ENCODE peak calls at places on chromosomes 11 and 22, in eight cellular contexts. One of them, this sample, is unnamed. For H3K4me1 and H3K9me3, the result is how much of the 10 kb centered on the place peaks cover.

GRCh38 chr22:41517172-41518047 is 26.9 kb downstream of the POLR3H start:
- DNase-seq in heart right ventricle: peak
- DNase-seq in PC-3: peak
- DNase-seq in breast epithelium: peak
- DNase-seq in right lobe of liver: no peak
- DNase-seq in psoas muscle: peak
- DNase-seq in SJSA1: peak
- DNase-seq in testis: peak
- DNase-seq in this sample: no peak

GRCh38 chr11:5610446-5610845 is 14.0 kb downstream of the TRIM6 start:
- DNase-seq in testis: no peak
- DNase-seq in SJSA1: no peak
- DNase-seq in PC-3: no peak
- DNase-seq in psoas muscle: no peak
- DNase-seq in heart right ventricle: no peak
- DNase-seq in right lobe of liver: no peak
- DNase-seq in breast epithelium: no peak
- DNase-seq in this sample: no peak

GRCh38 chr22:49232319-49233067 is 595.2 kb downstream of the BRD1 start:
- DNase-seq in testis: peak
- DNase-seq in PC-3: no peak
- DNase-seq in SJSA1: no peak
- DNase-seq in right lobe of liver: peak
- DNase-seq in breast epithelium: peak
- DNase-seq in heart right ventricle: no peak
- DNase-seq in psoas muscle: no peak
- DNase-seq in this sample: no peak

GRCh38 chr22:50403701-50404101 is 60.6 kb downstream of the PPP6R2 start:
- DNase-seq in psoas muscle: peak
- DNase-seq in right lobe of liver: peak
- DNase-seq in testis: peak
- DNase-seq in breast epithelium: no peak
- DNase-seq in PC-3: no peak
- DNase-seq in SJSA1: no peak
- DNase-seq in heart right ventricle: peak
- DNase-seq in this sample: no peak

GRCh38 chr22:48483764-48484528 is 1343.7 kb downstream of the BRD1 start:
- DNase-seq in PC-3: no peak
- DNase-seq in SJSA1: no peak
- DNase-seq in breast epithelium: peak
- DNase-seq in right lobe of liver: peak
- DNase-seq in psoas muscle: no peak
- DNase-seq in heart right ventricle: no peak
- DNase-seq in testis: peak
- DNase-seq in this sample: no peak

GRCh38 chr22:44217346-44217745 is 36.6 kb downstream of the PARVG start:
- DNase-seq in PC-3: no peak
- DNase-seq in heart right ventricle: no peak
- DNase-seq in testis: no peak
- DNase-seq in breast epithelium: no peak
- DNase-seq in right lobe of liver: no peak
- DNase-seq in SJSA1: no peak
- DNase-seq in psoas muscle: no peak
- DNase-seq in this sample: no peak

GRCh38 chr11:78192911-78193341 is 4.2 kb downstream of the USP35 start:
- DNase-seq in heart right ventricle: no peak
- DNase-seq in breast epithelium: peak
- DNase-seq in psoas muscle: no peak
- DNase-seq in SJSA1: no peak
- DNase-seq in right lobe of liver: no peak
- DNase-seq in PC-3: no peak
- DNase-seq in testis: no peak
- DNase-seq in this sample: no peak

GRCh38 chr11:102914238-102915043 is 39.7 kb upstream of the MMP12 start:
- DNase-seq in psoas muscle: no peak
- DNase-seq in breast epithelium: no peak
- DNase-seq in right lobe of liver: no peak
- DNase-seq in testis: peak
- DNase-seq in heart right ventricle: no peak
- DNase-seq in SJSA1: peak
- DNase-seq in PC-3: peak
- DNase-seq in this sample: no peak

GRCh38 chr22:38712496-38713207 is 6.9 kb downstream of the GTPBP1 start:
- DNase-seq in PC-3: no peak
- DNase-seq in breast epithelium: no peak
- DNase-seq in SJSA1: no peak
- DNase-seq in heart right ventricle: no peak
- DNase-seq in right lobe of liver: no peak
- DNase-seq in psoas muscle: no peak
- DNase-seq in testis: no peak
- DNase-seq in this sample: no peak

GRCh38 chr11:42996742-42997307 is 315.0 kb upstream of the API5 start:
- DNase-seq in heart right ventricle: peak
- DNase-seq in breast epithelium: no peak
- DNase-seq in PC-3: no peak
- DNase-seq in right lobe of liver: no peak
- DNase-seq in testis: no peak
- DNase-seq in psoas muscle: no peak
- DNase-seq in SJSA1: no peak
- DNase-seq in this sample: no peak

GRCh38 chr11:59271247-59271755 is 58.6 kb upstream of the MPEG1 start:
- DNase-seq in heart right ventricle: no peak
- DNase-seq in right lobe of liver: no peak
- DNase-seq in SJSA1: no peak
- DNase-seq in PC-3: no peak
- DNase-seq in testis: no peak
- DNase-seq in breast epithelium: no peak
- DNase-seq in psoas muscle: no peak
- DNase-seq in this sample: no peak

GRCh38 chr11:120205596-120206161 is 5.2 kb upstream of the OAF start:
- DNase-seq in PC-3: peak
- DNase-seq in SJSA1: no peak
- DNase-seq in psoas muscle: no peak
- DNase-seq in testis: no peak
- DNase-seq in right lobe of liver: no peak
- DNase-seq in heart right ventricle: no peak
- DNase-seq in breast epithelium: no peak
- DNase-seq in this sample: no peak

GRCh38 chr11:11937433-11937832 is 71.0 kb downstream of the DKK3 start:
- DNase-seq in PC-3: no peak
- DNase-seq in right lobe of liver: no peak
- DNase-seq in heart right ventricle: no peak
- DNase-seq in breast epithelium: no peak
- DNase-seq in psoas muscle: no peak
- DNase-seq in SJSA1: no peak
- DNase-seq in testis: no peak
- DNase-seq in this sample: no peak

GRCh38 chr11:4626207-4627105 is 10.8 kb upstream of the OR51D1 start:
- DNase-seq in breast epithelium: no peak
- DNase-seq in psoas muscle: no peak
- DNase-seq in PC-3: peak
- DNase-seq in testis: peak
- DNase-seq in right lobe of liver: no peak
- DNase-seq in SJSA1: peak
- DNase-seq in heart right ventricle: no peak
- DNase-seq in this sample: no peak

GRCh38 chr22:47552541-47553205 is 790.2 kb downstream of the TBC1D22A start:
- DNase-seq in heart right ventricle: no peak
- DNase-seq in SJSA1: no peak
- DNase-seq in testis: no peak
- DNase-seq in breast epithelium: peak
- DNase-seq in right lobe of liver: no peak
- DNase-seq in PC-3: no peak
- DNase-seq in psoas muscle: no peak
- DNase-seq in this sample: no peak

GRCh38 chr22:29108137-29108536 is 35.3 kb downstream of the KREMEN1 start:
- DNase-seq in PC-3: peak
- DNase-seq in psoas muscle: no peak
- DNase-seq in testis: no peak
- DNase-seq in right lobe of liver: no peak
- DNase-seq in SJSA1: peak
- DNase-seq in heart right ventricle: no peak
- DNase-seq in breast epithelium: no peak
- DNase-seq in this sample: no peak

GRCh38 chr22:35448552-35448922 is 48.6 kb downstream of the MCM5 start:
- DNase-seq in right lobe of liver: no peak
- DNase-seq in heart right ventricle: no peak
- DNase-seq in breast epithelium: no peak
- DNase-seq in SJSA1: no peak
- DNase-seq in PC-3: no peak
- DNase-seq in psoas muscle: no peak
- DNase-seq in testis: no peak
- DNase-seq in this sample: no peak

GRCh38 chr11:20353829-20354434 is 9.6 kb upstream of the HTATIP2 start:
- DNase-seq in psoas muscle: peak
- DNase-seq in breast epithelium: no peak
- DNase-seq in heart right ventricle: no peak
- DNase-seq in SJSA1: no peak
- DNase-seq in right lobe of liver: no peak
- DNase-seq in PC-3: peak
- DNase-seq in testis: peak
- DNase-seq in this sample: no peak

GRCh38 chr11:119509277-119509841 is 86.4 kb upstream of the THY1 start:
- DNase-seq in testis: no peak
- DNase-seq in psoas muscle: no peak
- DNase-seq in PC-3: no peak
- DNase-seq in breast epithelium: no peak
- DNase-seq in heart right ventricle: no peak
- DNase-seq in right lobe of liver: no peak
- DNase-seq in SJSA1: peak
- DNase-seq in this sample: no peak

GRCh38 chr11:118046964-118047700 is 29.7 kb upstream of the TMPRSS4 start:
- DNase-seq in PC-3: no peak
- DNase-seq in testis: no peak
- DNase-seq in psoas muscle: no peak
- DNase-seq in breast epithelium: no peak
- DNase-seq in heart right ventricle: no peak
- DNase-seq in SJSA1: no peak
- DNase-seq in right lobe of liver: no peak
- DNase-seq in this sample: no peak

GRCh38 chr11:117900720-117901440 is 24.4 kb upstream of the FXYD6 start:
- DNase-seq in heart right ventricle: no peak
- DNase-seq in right lobe of liver: no peak
- DNase-seq in SJSA1: no peak
- DNase-seq in breast epithelium: peak
- DNase-seq in psoas muscle: no peak
- DNase-seq in PC-3: no peak
- DNase-seq in testis: no peak
- DNase-seq in this sample: no peak

GRCh38 chr11:122556605-122557004 is 98.9 kb upstream of the UBASH3B start:
- DNase-seq in heart right ventricle: peak
- DNase-seq in SJSA1: no peak
- DNase-seq in psoas muscle: peak
- DNase-seq in PC-3: no peak
- DNase-seq in testis: peak
- DNase-seq in breast epithelium: no peak
- DNase-seq in right lobe of liver: no peak
- DNase-seq in this sample: no peak

GRCh38 chr11:71935338-71935925 is 6.6 kb downstream of the RNF121 start:
- DNase-seq in heart right ventricle: no peak
- DNase-seq in PC-3: no peak
- DNase-seq in testis: no peak
- DNase-seq in psoas muscle: no peak
- DNase-seq in breast epithelium: no peak
- DNase-seq in SJSA1: no peak
- DNase-seq in right lobe of liver: no peak
- DNase-seq in this sample: no peak

GRCh38 chr11:1761857-1762536 is 1.7 kb downstream of the CTSD start:
- DNase-seq in heart right ventricle: no peak
- DNase-seq in SJSA1: no peak
- DNase-seq in testis: no peak
- DNase-seq in breast epithelium: no peak
- DNase-seq in psoas muscle: no peak
- DNase-seq in right lobe of liver: peak
- DNase-seq in PC-3: no peak
- DNase-seq in this sample: no peak
- H3K4me1 ChIP-seq in heart right ventricle: half or more
- H3K4me1 ChIP-seq in SJSA1: under half
- H3K4me1 ChIP-seq in testis: under half
- H3K4me1 ChIP-seq in breast epithelium: under half
- H3K4me1 ChIP-seq in psoas muscle: half or more
- H3K4me1 ChIP-seq in right lobe of liver: half or more
- H3K4me1 ChIP-seq in PC-3: under half
- H3K4me1 ChIP-seq in this sample: under half

DNA sequence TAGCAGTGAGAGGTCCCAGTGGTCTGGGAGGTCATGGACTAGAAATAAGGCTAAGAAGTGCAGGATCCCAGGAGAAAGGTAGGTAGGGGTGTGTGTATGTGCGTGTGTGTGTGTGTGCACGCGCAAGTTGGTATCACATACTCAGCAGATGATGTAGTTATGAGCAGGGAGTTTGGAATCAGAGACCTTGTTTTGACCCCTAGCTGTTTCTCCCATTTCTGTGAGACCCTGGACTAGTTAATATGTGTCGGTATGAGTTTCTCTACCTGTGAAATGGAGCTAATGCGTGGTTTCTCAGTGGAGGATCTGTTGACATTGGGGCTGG is 1.3 kb downstream of the SERPING1 start:
- DNase-seq in breast epithelium: no peak
- DNase-seq in testis: no peak
- DNase-seq in psoas muscle: no peak
- DNase-seq in right lobe of liver: no peak
- DNase-seq in heart right ventricle: no peak
- DNase-seq in SJSA1: no peak
- DNase-seq in PC-3: no peak
- DNase-seq in this sample: no peak
- H3K27ac ChIP-seq in breast epithelium: peak
- H3K27ac ChIP-seq in testis: peak
- H3K27ac ChIP-seq in psoas muscle: peak
- H3K27ac ChIP-seq in right lobe of liver: peak
- H3K27ac ChIP-seq in heart right ventricle: peak
- H3K27ac ChIP-seq in SJSA1: no peak
- H3K27ac ChIP-seq in PC-3: no peak
- H3K27ac ChIP-seq in this sample: peak

DNA sequence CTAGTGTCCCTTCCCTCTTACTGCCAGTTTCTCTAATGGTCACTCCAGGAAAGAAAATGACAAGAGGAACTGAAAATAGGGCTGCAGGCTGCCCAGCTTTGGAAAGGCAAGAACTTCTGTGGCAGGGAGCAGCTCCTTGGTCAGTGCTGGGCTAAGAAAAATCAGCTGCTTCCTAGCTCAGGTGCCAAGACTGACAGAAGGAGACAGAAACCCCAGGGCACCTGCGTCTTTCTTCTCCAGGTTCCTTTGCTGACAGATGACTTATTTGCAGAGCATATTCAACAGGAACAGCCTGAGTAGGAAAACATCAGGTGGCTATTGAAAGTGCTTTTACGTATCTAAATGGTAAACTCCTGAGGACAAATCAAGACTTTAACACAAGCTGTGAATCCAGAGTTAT is 25.4 kb downstream of the MAML2 start:
- DNase-seq in testis: no peak
- DNase-seq in PC-3: no peak
- DNase-seq in right lobe of liver: no peak
- DNase-seq in psoas muscle: no peak
- DNase-seq in breast epithelium: peak
- DNase-seq in SJSA1: no peak
- DNase-seq in heart right ventricle: no peak
- DNase-seq in this sample: no peak
- H3K9me3 ChIP-seq in testis: under half
- H3K9me3 ChIP-seq in PC-3: under half
- H3K9me3 ChIP-seq in right lobe of liver: under half
- H3K9me3 ChIP-seq in psoas muscle: under half
- H3K9me3 ChIP-seq in breast epithelium: under half
- H3K9me3 ChIP-seq in SJSA1: under half
- H3K9me3 ChIP-seq in heart right ventricle: under half
- H3K9me3 ChIP-seq in this sample: under half

GRCh38 chr11:2221591-2221990 is 48.8 kb downstream of the ASCL2 start:
- DNase-seq in heart right ventricle: no peak
- DNase-seq in right lobe of liver: no peak
- DNase-seq in psoas muscle: no peak
- DNase-seq in SJSA1: no peak
- DNase-seq in PC-3: no peak
- DNase-seq in breast epithelium: no peak
- DNase-seq in testis: peak
- DNase-seq in this sample: no peak
- H3K4me1 ChIP-seq in heart right ventricle: under half
- H3K4me1 ChIP-seq in right lobe of liver: under half
- H3K4me1 ChIP-seq in psoas muscle: under half
- H3K4me1 ChIP-seq in SJSA1: under half
- H3K4me1 ChIP-seq in PC-3: under half
- H3K4me1 ChIP-seq in breast epithelium: under half
- H3K4me1 ChIP-seq in testis: under half
- H3K4me1 ChIP-seq in this sample: under half